ENCODE peak calls at places on chromosomes 1 and 21, in nine cellular contexts. One of them, this sample, is unnamed.

GRCh38 chr21:32173106-32173755 is 105.6 kb downstream of the MIS18A start:
- DNase-seq in AG09309: no peak
- DNase-seq in mucosa of gallbladder: no peak
- DNase-seq in activated T-helper 1 cell treated with Interleukin-2 at 50 U/mL for 16 hours: no peak
- DNase-seq in globus pallidus: no peak
- DNase-seq in SHP77: no peak
- DNase-seq in suprapubic skin: no peak
- DNase-seq in fibroblast of lung: peak
- DNase-seq in GM19239: no peak
- DNase-seq in this sample: no peak

GRCh38 chr1:85148524-85149250 is 52.1 kb downstream of the SYDE2 start:
- DNase-seq in AG09309: peak
- DNase-seq in mucosa of gallbladder: no peak
- DNase-seq in activated T-helper 1 cell treated with Interleukin-2 at 50 U/mL for 16 hours: no peak
- DNase-seq in globus pallidus: no peak
- DNase-seq in SHP77: no peak
- DNase-seq in suprapubic skin: no peak
- DNase-seq in fibroblast of lung: peak
- DNase-seq in GM19239: no peak
- DNase-seq in this sample: no peak

GRCh38 chr1:223313415-223313754 is 50.6 kb downstream of the SUSD4 start:
- DNase-seq in AG09309: no peak
- DNase-seq in mucosa of gallbladder: no peak
- DNase-seq in activated T-helper 1 cell treated with Interleukin-2 at 50 U/mL for 16 hours: no peak
- DNase-seq in globus pallidus: no peak
- DNase-seq in SHP77: no peak
- DNase-seq in suprapubic skin: no peak
- DNase-seq in fibroblast of lung: no peak
- DNase-seq in GM19239: no peak
- DNase-seq in this sample: no peak

GRCh38 chr1:183783896-183784637 is 20.9 kb upstream of the RGL1 start:
- DNase-seq in AG09309: no peak
- DNase-seq in mucosa of gallbladder: peak
- DNase-seq in activated T-helper 1 cell treated with Interleukin-2 at 50 U/mL for 16 hours: no peak
- DNase-seq in globus pallidus: peak
- DNase-seq in SHP77: no peak
- DNase-seq in suprapubic skin: no peak
- DNase-seq in fibroblast of lung: peak
- DNase-seq in GM19239: no peak
- DNase-seq in this sample: peak

GRCh38 chr1:230815277-230815676 is 53.0 kb downstream of the C1orf198 start:
- DNase-seq in AG09309: no peak
- DNase-seq in mucosa of gallbladder: no peak
- DNase-seq in activated T-helper 1 cell treated with Interleukin-2 at 50 U/mL for 16 hours: no peak
- DNase-seq in globus pallidus: no peak
- DNase-seq in SHP77: no peak
- DNase-seq in suprapubic skin: no peak
- DNase-seq in fibroblast of lung: no peak
- DNase-seq in GM19239: no peak
- DNase-seq in this sample: no peak

GRCh38 chr1:248872752-248873408 is 14.0 kb upstream of the ZNF692 start:
- DNase-seq in AG09309: no peak
- DNase-seq in mucosa of gallbladder: peak
- DNase-seq in activated T-helper 1 cell treated with Interleukin-2 at 50 U/mL for 16 hours: no peak
- DNase-seq in globus pallidus: peak
- DNase-seq in SHP77: peak
- DNase-seq in suprapubic skin: peak
- DNase-seq in fibroblast of lung: peak
- DNase-seq in GM19239: no peak
- DNase-seq in this sample: peak

GRCh38 chr21:20856926-20857325 is 141.3 kb upstream of the NCAM2 start:
- DNase-seq in AG09309: no peak
- DNase-seq in mucosa of gallbladder: no peak
- DNase-seq in activated T-helper 1 cell treated with Interleukin-2 at 50 U/mL for 16 hours: no peak
- DNase-seq in globus pallidus: no peak
- DNase-seq in SHP77: peak
- DNase-seq in suprapubic skin: no peak
- DNase-seq in fibroblast of lung: no peak
- DNase-seq in GM19239: no peak
- DNase-seq in this sample: no peak

GRCh38 chr21:45054927-45055612 is 19.3 kb upstream of the ADARB1 start:
- DNase-seq in AG09309: no peak
- DNase-seq in mucosa of gallbladder: no peak
- DNase-seq in activated T-helper 1 cell treated with Interleukin-2 at 50 U/mL for 16 hours: no peak
- DNase-seq in globus pallidus: no peak
- DNase-seq in SHP77: no peak
- DNase-seq in suprapubic skin: no peak
- DNase-seq in fibroblast of lung: no peak
- DNase-seq in GM19239: no peak
- DNase-seq in this sample: no peak

GRCh38 chr1:44803312-44804095 is 3.3 kb downstream of the PLK3 start:
- DNase-seq in AG09309: no peak
- DNase-seq in mucosa of gallbladder: no peak
- DNase-seq in activated T-helper 1 cell treated with Interleukin-2 at 50 U/mL for 16 hours: no peak
- DNase-seq in globus pallidus: no peak
- DNase-seq in SHP77: no peak
- DNase-seq in suprapubic skin: peak
- DNase-seq in fibroblast of lung: no peak
- DNase-seq in GM19239: no peak
- DNase-seq in this sample: no peak

GRCh38 chr1:208117410-208117809 is 126.8 kb downstream of the PLXNA2 start:
- DNase-seq in AG09309: no peak
- DNase-seq in mucosa of gallbladder: no peak
- DNase-seq in activated T-helper 1 cell treated with Interleukin-2 at 50 U/mL for 16 hours: no peak
- DNase-seq in globus pallidus: no peak
- DNase-seq in SHP77: no peak
- DNase-seq in suprapubic skin: no peak
- DNase-seq in fibroblast of lung: no peak
- DNase-seq in GM19239: no peak
- DNase-seq in this sample: no peak

GRCh38 chr1:234186037-234186688 is 187.1 kb upstream of the COA6 start:
- DNase-seq in AG09309: no peak
- DNase-seq in mucosa of gallbladder: no peak
- DNase-seq in activated T-helper 1 cell treated with Interleukin-2 at 50 U/mL for 16 hours: no peak
- DNase-seq in globus pallidus: no peak
- DNase-seq in SHP77: no peak
- DNase-seq in suprapubic skin: no peak
- DNase-seq in fibroblast of lung: peak
- DNase-seq in GM19239: no peak
- DNase-seq in this sample: no peak

GRCh38 chr1:212207118-212207517 is 78.1 kb upstream of the PPP2R5A start:
- DNase-seq in AG09309: no peak
- DNase-seq in mucosa of gallbladder: no peak
- DNase-seq in activated T-helper 1 cell treated with Interleukin-2 at 50 U/mL for 16 hours: no peak
- DNase-seq in globus pallidus: no peak
- DNase-seq in SHP77: no peak
- DNase-seq in suprapubic skin: no peak
- DNase-seq in fibroblast of lung: no peak
- DNase-seq in GM19239: no peak
- DNase-seq in this sample: no peak

GRCh38 chr1:230068952-230069684 is 2.1 kb downstream of the GALNT2 start:
- DNase-seq in AG09309: no peak
- DNase-seq in mucosa of gallbladder: no peak
- DNase-seq in activated T-helper 1 cell treated with Interleukin-2 at 50 U/mL for 16 hours: no peak
- DNase-seq in globus pallidus: no peak
- DNase-seq in SHP77: peak
- DNase-seq in suprapubic skin: no peak
- DNase-seq in fibroblast of lung: no peak
- DNase-seq in GM19239: no peak
- DNase-seq in this sample: peak

GRCh38 chr1:10071640-10072039 is 38.9 kb downstream of the UBE4B start:
- DNase-seq in AG09309: no peak
- DNase-seq in mucosa of gallbladder: no peak
- DNase-seq in activated T-helper 1 cell treated with Interleukin-2 at 50 U/mL for 16 hours: no peak
- DNase-seq in globus pallidus: no peak
- DNase-seq in SHP77: no peak
- DNase-seq in suprapubic skin: no peak
- DNase-seq in fibroblast of lung: no peak
- DNase-seq in GM19239: no peak
- DNase-seq in this sample: peak

GRCh38 chr1:119783354-119784126 is 14.8 kb upstream of the HMGCS2 start:
- DNase-seq in AG09309: no peak
- DNase-seq in mucosa of gallbladder: no peak
- DNase-seq in activated T-helper 1 cell treated with Interleukin-2 at 50 U/mL for 16 hours: no peak
- DNase-seq in globus pallidus: no peak
- DNase-seq in SHP77: no peak
- DNase-seq in suprapubic skin: no peak
- DNase-seq in fibroblast of lung: peak
- DNase-seq in GM19239: no peak
- DNase-seq in this sample: no peak

GRCh38 chr1:224300346-224300745 is 29.6 kb downstream of the NVL start:
- DNase-seq in AG09309: peak
- DNase-seq in mucosa of gallbladder: no peak
- DNase-seq in activated T-helper 1 cell treated with Interleukin-2 at 50 U/mL for 16 hours: no peak
- DNase-seq in globus pallidus: no peak
- DNase-seq in SHP77: no peak
- DNase-seq in suprapubic skin: no peak
- DNase-seq in fibroblast of lung: peak
- DNase-seq in GM19239: no peak
- DNase-seq in this sample: no peak

GRCh38 chr1:228283476-228284147 is 75.8 kb downstream of the OBSCN start:
- DNase-seq in AG09309: no peak
- DNase-seq in mucosa of gallbladder: no peak
- DNase-seq in activated T-helper 1 cell treated with Interleukin-2 at 50 U/mL for 16 hours: no peak
- DNase-seq in globus pallidus: no peak
- DNase-seq in SHP77: no peak
- DNase-seq in suprapubic skin: peak
- DNase-seq in fibroblast of lung: no peak
- DNase-seq in GM19239: no peak
- DNase-seq in this sample: no peak